ENCODE peak calls at places on chromosomes 16 and 17, in four cellular contexts. D is K562, W is A549, L is HepG2. J is an unnamed sample.

GRCh38 chr16:4409081-4409932 is 7.1 kb downstream of the CORO7 start:
- DNase-seq in D (no peak), L (no peak), W (peak; percentile 51), J (no peak)

GRCh38 chr17:14755002-14755401 is 454.1 kb downstream of the HS3ST3B1 start:
- DNase-seq in W (no peak), L (no peak), D (no peak), J (no peak)

GRCh38 chr17:56598471-56598870 is 5.0 kb downstream of the NOG start:
- DNase-seq in W (no peak), L (no peak), D (no peak), J (no peak)

GRCh38 chr16:24035127-24035842 is 199.5 kb downstream of the PRKCB start:
- DNase-seq in L (no peak), D (peak; percentile 68), W (no peak), J (no peak)

GRCh38 chr16:66619534-66620418 is 15.3 kb downstream of the CMTM3 start:
- DNase-seq in W (no peak), L (no peak), D (no peak), J (no peak)

GRCh38 chr16:71626858-71627213 is 852 bp downstream of the MARVELD3 start:
- DNase-seq in W (no peak), L (no peak), D (peak; percentile 53), J (peak; percentile 70)

GRCh38 chr16:21208831-21209230 is 2.5 kb downstream of the ZP2 start:
- DNase-seq in L (no peak), D (no peak), W (no peak), J (no peak)

GRCh38 chr16:27127293-27127692 is 60.6 kb downstream of the C16orf82 start:
- DNase-seq in L (no peak), D (no peak), W (no peak), J (no peak)

GRCh38 chr17:1872976-1873375 is 43.2 kb downstream of the RPA1 start:
- DNase-seq in L (no peak), D (no peak), W (no peak), J (no peak)

GRCh38 chr16:19138601-19139000 is 24.8 kb downstream of the ITPRIPL2 start:
- DNase-seq in D (no peak), L (no peak), W (peak; percentile 84), J (no peak)

GRCh38 chr17:19384723-19385391 is 2.1 kb downstream of the MFAP4 start:
- DNase-seq in L (no peak), D (peak; percentile 33), W (no peak), J (no peak)

GRCh38 chr16:88870608-88871348 is 4.3 kb upstream of the PABPN1L start:
- DNase-seq in W (no peak), L (no peak), D (peak; percentile 56), J (no peak)

GRCh38 chr17:56367381-56367780 is 214.1 kb downstream of the ANKFN1 start:
- DNase-seq in D (no peak), W (no peak), L (no peak), J (no peak)

GRCh38 chr17:81074875-81075274 is 39.9 kb downstream of the BAIAP2 start:
- DNase-seq in L (no peak), D (no peak), W (no peak), J (no peak)

GRCh38 chr16:75198135-75198600 is 8.8 kb downstream of the CTRB2 start:
- DNase-seq in L (no peak), D (no peak), W (no peak), J (no peak)

GRCh38 chr16:69187387-69187890 is 475 bp downstream of the SNTB2 start:
- DNase-seq in W (peak; percentile 43), D (peak; percentile 71), L (no peak), J (peak; percentile 41)

GRCh38 chr16:29675811-29676643 is 3.0 kb upstream of the QPRT start:
- DNase-seq in L (peak; percentile 60), D (peak; percentile 58), W (peak; percentile 46), J (no peak)

GRCh38 chr16:66551362-66551761 is 1.0 kb upstream of the CKLF start:
- DNase-seq in W (peak; percentile 74), D (peak; percentile 56), L (peak; percentile 78), J (peak; percentile 46)

GRCh38 chr17:56694825-56695224 is 101.3 kb downstream of the NOG start:
- DNase-seq in L (no peak), W (no peak), D (no peak), J (no peak)

GRCh38 chr16:62035115-62036092 is 834 bp downstream of the CDH8 start:
- DNase-seq in W (no peak), L (no peak), D (no peak), J (peak; percentile 73)

GRCh38 chr16:4110680-4111079 is 5.6 kb downstream of the ADCY9 start:
- DNase-seq in L (peak; percentile 59), D (no peak), W (no peak), J (no peak)

GRCh38 chr16:71351558-71351901 is 7.0 kb upstream of the CALB2 start:
- DNase-seq in L (no peak), D (no peak), W (no peak), J (no peak)

GRCh38 chr17:7709031-7709430 is 4.0 kb downstream of the EFNB3 start:
- DNase-seq in D (no peak), L (no peak), W (no peak), J (no peak)

GRCh38 chr16:3180445-3180878 is 7.5 kb upstream of the OR1F1 start:
- DNase-seq in W (peak; percentile 76), D (peak; percentile 27), L (no peak), J (peak; percentile 72)

GRCh38 chr17:57580055-57580739 is 164.9 kb downstream of the CCDC182 start:
- DNase-seq in D (no peak), W (no peak), L (peak; percentile 85), J (no peak)

GRCh38 chr16:1771864-1772361 is 570 bp upstream of the NME3 start:
- DNase-seq in L (no peak), D (no peak), W (no peak), J (peak; percentile 39)

GRCh38 chr17:63246344-63246743 is 199.8 kb downstream of the CYB561 start:
- DNase-seq in D (no peak), W (no peak), L (no peak), J (no peak)

DNA sequence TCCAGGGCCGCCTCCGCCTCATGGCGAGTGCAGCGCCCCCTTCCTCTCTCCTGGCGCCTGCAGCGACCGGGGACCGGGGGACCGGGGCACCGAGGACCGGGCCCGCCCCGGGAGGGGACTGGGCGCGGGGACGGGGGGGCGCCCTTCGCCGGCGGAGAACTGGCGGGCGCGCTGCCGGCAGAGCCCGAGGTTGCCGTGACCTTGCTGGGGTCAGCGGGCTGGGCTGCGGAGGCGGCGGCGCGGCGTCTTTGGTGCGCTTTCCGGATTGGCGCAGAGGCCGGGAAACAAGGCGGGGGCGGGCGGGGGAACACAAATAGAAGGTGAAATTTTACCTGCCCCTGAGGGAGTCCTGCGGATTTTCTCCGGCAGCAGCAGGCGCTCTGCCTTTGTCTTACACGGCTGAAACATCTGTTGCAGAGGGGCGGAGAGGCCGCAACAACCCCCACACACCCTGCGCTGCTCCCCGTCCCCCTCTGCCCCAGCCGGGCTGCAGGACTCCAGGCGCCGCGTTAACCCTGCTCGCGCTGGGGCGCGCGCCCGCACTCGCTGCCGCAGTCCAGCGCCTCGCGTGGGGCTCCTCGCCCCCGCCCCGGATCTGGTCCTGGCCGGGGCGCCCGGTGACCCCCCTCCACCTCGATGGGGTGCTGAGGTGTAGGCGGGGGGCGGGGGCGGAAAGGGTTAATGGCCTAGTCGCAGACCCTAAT is 53.5 kb downstream of the SREBF1 start:
- DNase-seq in L (no peak), W (no peak), D (peak; percentile 67), J (peak; percentile 79)
- TF ChIP-seq HMGXB4 in L (no peak), W (no peak), D (no peak), J (peak; percentile 72)

DNA sequence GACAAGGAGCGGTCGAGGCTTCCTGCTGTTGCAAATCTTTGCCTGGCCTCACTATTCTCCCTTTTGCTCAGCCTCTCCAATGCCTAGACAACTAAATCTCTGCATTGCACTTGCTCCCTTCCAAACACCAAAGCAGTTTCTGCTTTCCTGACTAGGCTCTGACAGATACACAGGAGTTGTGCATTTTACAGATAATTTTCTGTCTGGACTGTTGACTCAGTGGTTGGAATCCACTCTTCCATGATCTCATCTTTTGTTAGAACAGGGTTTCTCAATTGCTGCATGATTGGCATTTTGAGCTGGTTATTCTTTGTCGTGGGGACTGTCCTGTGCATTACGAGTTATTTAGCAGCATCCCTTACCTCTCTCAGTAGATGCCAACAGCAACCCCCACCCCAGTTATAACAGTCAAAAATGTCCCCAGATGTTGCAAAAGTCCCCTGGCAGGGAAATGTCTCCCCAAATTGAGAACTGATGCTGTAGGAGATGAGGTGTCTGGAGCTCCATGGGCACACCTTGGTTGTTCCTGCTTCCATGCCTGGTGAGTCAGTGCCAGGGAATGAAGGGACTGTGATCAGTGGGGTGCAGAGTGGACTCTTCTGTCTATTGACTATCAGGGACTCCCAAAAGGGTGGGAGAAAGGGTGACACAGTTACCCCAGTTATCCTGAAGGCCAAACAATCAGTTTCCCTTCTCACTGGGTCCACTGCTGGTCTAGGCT is 557.4 kb upstream of the PSMD7 start:
- DNase-seq in D (no peak), W (no peak), L (no peak), J (no peak)
- TF ChIP-seq CTCF in D (no peak), W (no peak), L (no peak), J (no peak)

DNA sequence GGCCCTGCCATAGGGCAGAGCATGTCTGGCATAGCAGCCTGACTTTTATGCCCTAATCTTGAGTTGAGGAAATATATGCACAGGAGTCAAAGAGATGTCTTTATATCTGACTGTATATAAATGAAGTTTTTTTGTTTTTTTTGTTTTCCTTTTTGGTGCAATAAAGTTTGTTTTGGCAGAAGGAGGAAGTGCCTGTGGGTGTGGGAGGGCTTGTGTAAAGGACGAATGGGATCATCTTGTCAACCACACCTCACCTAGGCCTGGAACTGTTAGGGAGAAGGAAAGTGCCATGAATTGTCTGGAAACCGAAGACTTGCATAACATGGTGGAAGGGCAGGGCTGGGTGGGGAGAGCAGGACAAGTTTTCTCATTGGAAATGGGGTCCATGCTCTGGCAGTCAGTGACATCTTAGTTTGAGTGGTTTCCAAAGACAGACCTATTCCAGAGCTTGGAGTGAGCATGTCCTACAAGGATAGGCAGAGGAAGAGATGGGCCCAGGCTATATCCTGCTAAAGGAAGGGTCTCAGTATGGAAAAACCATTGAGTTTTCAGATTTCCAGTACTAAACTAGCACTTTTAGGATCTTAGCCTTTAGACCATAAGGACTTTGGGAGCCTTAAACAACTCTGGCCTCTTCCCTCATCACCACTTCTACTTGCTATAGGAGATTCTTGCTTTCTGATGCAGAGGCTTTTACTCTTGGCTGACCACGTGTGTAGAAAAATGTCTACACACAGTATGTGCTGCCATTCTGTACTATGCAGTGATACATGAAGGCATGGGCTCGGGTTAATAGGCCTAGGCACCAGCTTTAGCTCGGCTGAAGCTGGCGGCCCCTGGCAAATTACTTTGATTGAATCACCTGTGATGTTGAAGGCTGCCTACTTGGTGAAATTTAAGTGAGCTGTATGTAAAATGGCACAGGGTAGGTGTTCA is 15.5 kb downstream of the SNF8 start:
- DNase-seq in W (no peak), D (no peak), L (no peak), J (no peak)
- TF ChIP-seq HMGXB4 in W (no peak), D (no peak), L (no peak), J (no peak)

DNA sequence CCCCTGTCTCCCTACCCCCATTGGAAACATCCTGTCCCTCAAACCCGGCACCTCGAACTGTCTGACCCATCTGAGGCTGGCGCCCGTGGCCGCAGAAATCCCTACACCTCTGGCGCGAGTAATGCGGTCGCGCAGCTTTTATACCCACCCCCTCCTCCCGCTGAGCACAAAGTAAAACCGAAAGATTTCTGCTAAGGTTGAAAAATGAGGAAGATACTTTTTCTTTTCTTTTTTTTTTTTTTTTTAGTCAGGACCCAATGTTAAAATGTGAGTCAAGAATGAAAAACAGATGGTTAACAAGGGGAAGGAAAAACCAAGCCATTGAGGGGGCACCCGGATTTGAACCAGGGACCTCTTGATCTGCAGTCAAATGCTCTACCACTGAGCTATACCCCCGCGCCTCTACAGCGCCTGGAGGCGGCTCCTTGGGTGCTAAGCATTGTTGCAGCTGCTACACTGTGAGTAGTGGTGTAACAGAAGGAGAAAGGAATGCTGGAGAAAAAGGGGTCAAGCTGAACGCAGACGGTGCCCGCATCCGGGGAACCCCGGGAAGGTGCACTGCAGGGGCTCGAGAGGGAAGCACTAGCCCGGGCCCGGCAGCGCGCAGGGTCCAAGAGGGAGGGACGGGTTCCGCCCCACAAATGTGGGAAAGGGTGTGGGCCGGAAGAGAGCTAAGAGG is 751 bp upstream of the LASP1 start:
- DNase-seq in W (peak; percentile 92), D (peak; percentile 62), L (peak; percentile 90), J (peak; percentile 95)
- TF ChIP-seq CTCF in W (peak; percentile 51), D (peak; percentile 64), L (peak; percentile 77), J (no peak)

GRCh38 chr16:53546988-53547391 is 44.0 kb upstream of the AKTIP start:
- DNase-seq in W (peak; percentile 35), L (peak; percentile 59), D (peak; percentile 39), J (peak; percentile 63)
- TF ChIP-seq HMGXB4 in W (no peak), L (peak; percentile 66), D (no peak), J (no peak)